ENCODE peak calls at places on chromosomes 5 and 9, in five cellular contexts. One of them, this sample, is unnamed.

GRCh38 chr5:154583545-154584168 is 105.6 kb upstream of the HAND1 start:
- DNase-seq in PC-3: peak; percentile 62
- DNase-seq in IMR-90: no peak
- DNase-seq in mammary epithelial cell: peak; percentile 48
- DNase-seq in SK-N-SH: no peak
- DNase-seq in this sample: no peak

GRCh38 chr9:4973902-4974301 is 11.2 kb upstream of the JAK2 start:
- DNase-seq in mammary epithelial cell: no peak
- DNase-seq in SK-N-SH: no peak
- DNase-seq in IMR-90: no peak
- DNase-seq in PC-3: no peak
- DNase-seq in this sample: no peak

GRCh38 chr5:168987540-168988300 is 313.2 kb downstream of the SLIT3 start:
- DNase-seq in mammary epithelial cell: peak; percentile 55
- DNase-seq in PC-3: peak; percentile 90
- DNase-seq in IMR-90: peak; percentile 58
- DNase-seq in SK-N-SH: peak; percentile 63
- DNase-seq in this sample: no peak

GRCh38 chr5:181173420-181174342 is 26.3 kb downstream of the OR2V2 start:
- DNase-seq in IMR-90: peak; percentile 79
- DNase-seq in mammary epithelial cell: peak; percentile 95
- DNase-seq in PC-3: peak; percentile 80
- DNase-seq in SK-N-SH: peak; percentile 59
- DNase-seq in this sample: no peak

GRCh38 chr9:116482740-116483139 is 204.4 kb upstream of the TRIM32 start:
- DNase-seq in IMR-90: no peak
- DNase-seq in PC-3: no peak
- DNase-seq in mammary epithelial cell: no peak
- DNase-seq in SK-N-SH: no peak
- DNase-seq in this sample: no peak

GRCh38 chr9:136728548-136729123 is 14.1 kb downstream of the LCN10 start:
- DNase-seq in PC-3: peak; percentile 20
- DNase-seq in IMR-90: peak; percentile 29
- DNase-seq in mammary epithelial cell: peak; percentile 34
- DNase-seq in SK-N-SH: peak; percentile 77
- DNase-seq in this sample: peak; percentile 89

GRCh38 chr5:167982-168660 is 23.2 kb upstream of the LRRC14B start:
- DNase-seq in mammary epithelial cell: peak; percentile 20
- DNase-seq in PC-3: peak; percentile 88
- DNase-seq in IMR-90: peak; percentile 99
- DNase-seq in SK-N-SH: no peak
- DNase-seq in this sample: no peak

GRCh38 chr9:86287013-86287412 is 4.7 kb upstream of the ISCA1 start:
- DNase-seq in IMR-90: peak; percentile 70
- DNase-seq in mammary epithelial cell: peak; percentile 8
- DNase-seq in PC-3: peak; percentile 39
- DNase-seq in SK-N-SH: peak; percentile 24
- DNase-seq in this sample: no peak

GRCh38 chr5:93252165-93252564 is 328.9 kb downstream of the NR2F1-AS1 start:
- DNase-seq in mammary epithelial cell: no peak
- DNase-seq in IMR-90: no peak
- DNase-seq in PC-3: no peak
- DNase-seq in SK-N-SH: no peak
- DNase-seq in this sample: no peak

GRCh38 chr5:43036856-43037711 is 3.0 kb downstream of the ANXA2R start:
- DNase-seq in PC-3: peak; percentile 71
- DNase-seq in IMR-90: peak; percentile 59
- DNase-seq in mammary epithelial cell: no peak
- DNase-seq in SK-N-SH: no peak
- DNase-seq in this sample: no peak

GRCh38 chr5:43037929-43038510 is 2.1 kb downstream of the ANXA2R start:
- DNase-seq in SK-N-SH: no peak
- DNase-seq in IMR-90: peak; percentile 92
- DNase-seq in mammary epithelial cell: peak; percentile 55
- DNase-seq in PC-3: peak; percentile 82
- DNase-seq in this sample: no peak

GRCh38 chr5:43036409-43036808 is 3.7 kb downstream of the ANXA2R start:
- DNase-seq in PC-3: no peak
- DNase-seq in IMR-90: no peak
- DNase-seq in mammary epithelial cell: no peak
- DNase-seq in SK-N-SH: no peak
- DNase-seq in this sample: no peak

GRCh38 chr5:43034591-43034968 is 5.5 kb downstream of the ANXA2R start:
- DNase-seq in SK-N-SH: no peak
- DNase-seq in PC-3: peak; percentile 86
- DNase-seq in mammary epithelial cell: no peak
- DNase-seq in IMR-90: peak; percentile 85
- DNase-seq in this sample: no peak

DNA sequence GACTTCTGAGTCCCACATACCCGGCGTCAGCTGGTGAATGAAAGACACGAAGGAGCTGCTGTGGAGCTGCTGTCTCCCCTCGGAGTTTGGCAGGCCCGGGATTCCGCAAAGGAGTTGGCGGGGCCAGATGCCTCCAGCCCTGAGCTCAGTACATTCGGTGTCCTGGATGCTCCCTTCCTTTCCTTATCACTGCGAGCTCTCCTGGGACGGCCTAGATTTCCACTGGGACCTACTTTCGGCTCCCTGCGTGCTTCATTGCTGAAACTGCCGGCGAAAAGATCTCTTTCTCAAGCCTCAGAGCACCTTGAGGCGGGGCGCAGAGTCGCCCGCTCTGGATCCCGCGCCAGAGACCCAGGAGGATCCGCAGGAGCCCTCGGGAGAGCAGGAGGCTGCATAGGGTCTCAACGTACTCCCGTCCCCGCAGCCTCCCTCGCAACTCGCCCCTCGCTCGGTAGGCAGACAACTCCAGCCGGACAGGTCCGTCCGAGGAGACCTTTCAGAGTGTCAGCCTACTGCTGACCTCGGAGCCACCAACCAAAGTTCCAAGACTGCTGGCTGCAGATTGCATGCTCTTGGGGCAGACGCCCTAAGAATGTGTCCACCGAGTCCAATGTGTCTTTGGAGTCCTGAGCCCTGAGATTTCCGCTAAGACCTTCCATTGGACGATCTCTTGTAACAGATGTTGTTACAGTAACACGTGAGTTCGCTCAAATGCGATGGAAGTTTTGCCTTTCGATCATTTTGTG is 6.1 kb downstream of the ANXA2R start:
- DNase-seq in PC-3: no peak
- DNase-seq in mammary epithelial cell: no peak
- DNase-seq in SK-N-SH: no peak
- DNase-seq in IMR-90: peak; percentile 45
- DNase-seq in this sample: no peak
- H3K4me3 ChIP-seq in PC-3: peak overlapping the region; percentile 25
- H3K4me3 ChIP-seq in mammary epithelial cell: no peak overlapping the region
- H3K4me3 ChIP-seq in SK-N-SH: no peak overlapping the region
- H3K4me3 ChIP-seq in IMR-90: peak overlapping the region; percentile 32
- H3K4me3 ChIP-seq in this sample: peak overlapping the region; percentile 24

GRCh38 chr5:95986937-95987520 is 25.4 kb upstream of the ELL2 start:
- DNase-seq in PC-3: no peak
- DNase-seq in IMR-90: no peak
- DNase-seq in SK-N-SH: no peak
- DNase-seq in mammary epithelial cell: no peak
- DNase-seq in this sample: no peak

GRCh38 chr5:95988877-95989276 is 27.2 kb upstream of the ELL2 start:
- DNase-seq in SK-N-SH: no peak
- DNase-seq in mammary epithelial cell: no peak
- DNase-seq in PC-3: no peak
- DNase-seq in IMR-90: no peak
- DNase-seq in this sample: no peak

GRCh38 chr5:95989283-95990048 is 27.8 kb upstream of the ELL2 start:
- DNase-seq in SK-N-SH: no peak
- DNase-seq in mammary epithelial cell: no peak
- DNase-seq in PC-3: no peak
- DNase-seq in IMR-90: no peak
- DNase-seq in this sample: no peak

GRCh38 chr5:95986001-95986400 is 24.4 kb upstream of the ELL2 start:
- DNase-seq in mammary epithelial cell: no peak
- DNase-seq in SK-N-SH: no peak
- DNase-seq in PC-3: no peak
- DNase-seq in IMR-90: peak; percentile 12
- DNase-seq in this sample: no peak

DNA sequence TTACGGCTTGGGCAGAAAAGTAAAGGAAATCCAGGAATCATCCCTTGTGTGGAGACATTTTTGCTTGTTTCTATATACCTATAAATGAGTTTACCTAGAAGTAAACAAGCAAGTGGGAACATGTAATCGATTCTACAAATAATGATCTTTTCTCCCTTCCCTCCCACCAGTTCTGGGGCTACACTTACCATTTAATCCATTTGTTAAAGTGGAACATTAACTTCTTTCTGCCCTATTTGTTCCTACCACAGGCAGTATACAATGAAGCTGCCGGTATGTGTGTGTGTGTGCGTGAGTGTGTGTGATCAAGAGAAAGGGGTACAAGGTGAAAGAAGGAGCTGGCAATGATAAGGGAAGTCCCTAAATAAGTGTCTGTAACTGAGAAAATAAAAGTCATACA is 26.4 kb upstream of the ELL2 start:
- DNase-seq in PC-3: no peak
- DNase-seq in IMR-90: no peak
- DNase-seq in mammary epithelial cell: no peak
- DNase-seq in SK-N-SH: no peak
- DNase-seq in this sample: no peak
- TF ChIP-seq CTCF in PC-3: no peak
- TF ChIP-seq CTCF in IMR-90: no peak
- TF ChIP-seq CTCF in mammary epithelial cell: no peak
- TF ChIP-seq CTCF in SK-N-SH: no peak
- TF ChIP-seq CTCF in this sample: no peak

GRCh38 chr9:95055851-95056551 is 261.5 kb downstream of the FANCC start:
- DNase-seq in PC-3: no peak
- DNase-seq in mammary epithelial cell: no peak
- DNase-seq in IMR-90: peak; percentile 77
- DNase-seq in SK-N-SH: peak; percentile 70
- DNase-seq in this sample: no peak
- H3K9ac ChIP-seq in PC-3: no peak overlapping the region
- H3K9ac ChIP-seq in mammary epithelial cell: peak overlapping the region; percentile 94
- H3K9ac ChIP-seq in IMR-90: peak overlapping the region; percentile 97
- H3K9ac ChIP-seq in SK-N-SH: peak overlapping the region; percentile 71
- H3K9ac ChIP-seq in this sample: peak overlapping the region; percentile 55

GRCh38 chr9:12785251-12785880 is 10.5 kb downstream of the LURAP1L start:
- DNase-seq in IMR-90: peak; percentile 55
- DNase-seq in PC-3: peak; percentile 92
- DNase-seq in mammary epithelial cell: peak; percentile 74
- DNase-seq in SK-N-SH: no peak
- DNase-seq in this sample: peak; percentile 65

GRCh38 chr9:12785941-12786340 is 11.1 kb downstream of the LURAP1L start:
- DNase-seq in mammary epithelial cell: no peak
- DNase-seq in IMR-90: no peak
- DNase-seq in SK-N-SH: no peak
- DNase-seq in PC-3: no peak
- DNase-seq in this sample: no peak

GRCh38 chr9:12781334-12781733 is 6.5 kb downstream of the LURAP1L start:
- DNase-seq in mammary epithelial cell: no peak
- DNase-seq in SK-N-SH: no peak
- DNase-seq in PC-3: no peak
- DNase-seq in IMR-90: no peak
- DNase-seq in this sample: no peak

GRCh38 chr9:12783767-12784460 is 9.1 kb downstream of the LURAP1L start:
- DNase-seq in mammary epithelial cell: no peak
- DNase-seq in SK-N-SH: no peak
- DNase-seq in IMR-90: no peak
- DNase-seq in PC-3: no peak
- DNase-seq in this sample: no peak

DNA sequence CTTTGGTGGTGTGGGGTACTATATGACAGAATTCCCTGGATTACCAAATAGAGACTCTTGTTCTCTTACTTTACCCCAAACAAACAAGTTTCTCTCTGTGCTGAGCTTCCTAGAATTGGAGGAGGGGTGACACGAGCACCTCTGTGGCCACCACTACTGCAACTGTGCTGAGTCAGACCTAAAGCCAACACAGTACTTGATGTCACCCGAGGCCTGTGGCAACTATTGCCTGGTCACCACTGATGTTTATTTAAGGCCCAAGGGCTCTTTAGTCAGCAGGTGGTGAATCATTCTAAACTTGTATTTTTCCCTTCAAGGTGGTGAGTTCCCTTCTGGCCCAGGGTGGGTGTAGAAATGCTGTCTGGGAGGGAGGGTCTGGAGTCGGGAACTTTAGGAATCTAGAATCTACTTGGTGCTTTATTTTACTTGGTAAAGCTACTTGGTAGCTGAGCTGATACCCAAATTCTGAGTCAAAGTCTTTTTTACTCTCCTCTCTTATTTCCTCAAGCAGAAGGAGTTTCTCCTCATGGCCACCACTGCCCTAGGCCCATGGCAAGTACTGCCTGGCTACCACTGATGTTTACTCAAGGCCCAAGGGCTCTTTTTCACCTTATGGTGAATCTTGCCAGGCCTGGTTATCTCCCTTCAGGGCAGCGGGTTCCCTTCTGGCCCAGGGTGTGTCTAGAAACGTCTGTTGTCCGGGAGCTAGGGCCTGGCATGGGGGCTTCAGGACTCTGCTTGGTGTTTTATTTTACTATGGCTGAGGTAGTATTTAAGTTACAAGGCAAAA is 9.8 kb downstream of the LURAP1L start:
- DNase-seq in IMR-90: peak; percentile 98
- DNase-seq in SK-N-SH: no peak
- DNase-seq in PC-3: peak; percentile 96
- DNase-seq in mammary epithelial cell: peak; percentile 98
- DNase-seq in this sample: peak; percentile 62
- H3K4me3 ChIP-seq in IMR-90: no peak overlapping the region
- H3K4me3 ChIP-seq in SK-N-SH: no peak overlapping the region
- H3K4me3 ChIP-seq in PC-3: peak overlapping the region; percentile 60
- H3K4me3 ChIP-seq in mammary epithelial cell: no peak overlapping the region
- H3K4me3 ChIP-seq in this sample: no peak overlapping the region

DNA sequence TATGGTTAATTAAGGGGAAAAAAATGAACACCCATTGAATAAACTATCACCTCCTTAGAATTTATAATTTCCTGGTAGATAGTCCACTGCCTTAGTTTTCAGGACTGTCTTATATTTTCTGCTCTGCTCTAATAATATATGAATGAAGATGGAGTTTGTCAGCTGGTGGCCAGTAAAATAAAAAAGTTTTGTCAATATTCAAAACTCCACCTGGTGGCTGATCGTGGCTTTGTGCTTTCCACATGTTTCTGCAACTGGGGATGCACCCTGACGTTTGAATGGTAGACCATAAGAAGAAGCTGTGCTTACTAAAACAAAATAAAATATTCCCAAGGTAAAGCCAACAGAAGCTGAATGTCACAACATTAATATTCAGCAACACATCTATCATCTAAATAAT is 286.6 kb upstream of the IZUMO3 start:
- DNase-seq in mammary epithelial cell: no peak
- DNase-seq in SK-N-SH: peak; percentile 5
- DNase-seq in PC-3: peak; percentile 32
- DNase-seq in IMR-90: no peak
- DNase-seq in this sample: no peak
- TF ChIP-seq CTCF in mammary epithelial cell: peak; percentile 25
- TF ChIP-seq CTCF in SK-N-SH: peak; percentile 36
- TF ChIP-seq CTCF in PC-3: peak; percentile 52
- TF ChIP-seq CTCF in IMR-90: no peak
- TF ChIP-seq CTCF in this sample: no peak

GRCh38 chr9:114155967-114156294 is 594 bp downstream of the COL27A1 start:
- DNase-seq in mammary epithelial cell: no peak
- DNase-seq in SK-N-SH: peak; percentile 74
- DNase-seq in PC-3: no peak
- DNase-seq in IMR-90: no peak
- DNase-seq in this sample: no peak
- H3K9ac ChIP-seq in mammary epithelial cell: peak overlapping the region; percentile 49
- H3K9ac ChIP-seq in SK-N-SH: peak overlapping the region; percentile 63
- H3K9ac ChIP-seq in PC-3: no peak overlapping the region
- H3K9ac ChIP-seq in IMR-90: peak overlapping the region; percentile 66
- H3K9ac ChIP-seq in this sample: peak overlapping the region; percentile 40

GRCh38 chr5:65305913-65306312 is 175.8 kb downstream of the ADAMTS6 start:
- DNase-seq in mammary epithelial cell: no peak
- DNase-seq in PC-3: peak; percentile 59
- DNase-seq in IMR-90: peak; percentile 84
- DNase-seq in SK-N-SH: no peak
- DNase-seq in this sample: no peak

GRCh38 chr5:65307088-65307487 is 174.6 kb downstream of the ADAMTS6 start:
- DNase-seq in PC-3: no peak
- DNase-seq in SK-N-SH: no peak
- DNase-seq in IMR-90: peak; percentile 62
- DNase-seq in mammary epithelial cell: no peak
- DNase-seq in this sample: no peak
- H3K4me3 ChIP-seq in PC-3: no peak overlapping the region
- H3K4me3 ChIP-seq in SK-N-SH: no peak overlapping the region
- H3K4me3 ChIP-seq in IMR-90: no peak overlapping the region
- H3K4me3 ChIP-seq in mammary epithelial cell: no peak overlapping the region
- H3K4me3 ChIP-seq in this sample: no peak overlapping the region

This sample was measured in kidney.